ENCODE peak calls at places on chromosomes 6 and 20, in six cellular contexts. I is stomach, N is HCT116, E is upper lobe of left lung, T is endothelial cell of umbilical vein, S is GM23338. W is an unnamed sample.
A peak's percentile ranks its signal among the peaks of the same experiment; 100 is the strongest.

GRCh38 chr20:26209171-26209941 is 512.7 kb upstream of the ZNF337 start:
- DNase-seq in I (no peak), N (no peak), E (peak; percentile 21), T (no peak), S (peak; percentile 41), W (peak; percentile 67)

GRCh38 chr20:31740208-31740607 is 1.1 kb downstream of the TPX2 start:
- DNase-seq in I (no peak), N (no peak), E (no peak), T (peak; percentile 51), S (no peak), W (no peak)

GRCh38 chr6:1786455-1787108 is 176.9 kb downstream of the FOXC1 start:
- DNase-seq in I (no peak), N (no peak), E (no peak), T (peak; percentile 74), S (no peak), W (no peak)

GRCh38 chr6:43838276-43839036 is 68.4 kb downstream of the VEGFA start:
- DNase-seq in I (peak; percentile 57), N (peak; percentile 22), E (peak; percentile 79), T (peak; percentile 31), S (peak; percentile 78), W (peak; percentile 86)

GRCh38 chr6:84979541-84979940 is 215.1 kb upstream of the TBX18 start:
- DNase-seq in I (no peak), N (no peak), E (no peak), T (peak; percentile 98), S (no peak), W (no peak)

GRCh38 chr6:20916081-20916480 is 381.8 kb downstream of the CDKAL1 start:
- DNase-seq in I (no peak), N (no peak), E (no peak), T (peak; percentile 31), S (no peak), W (no peak)

GRCh38 chr20:45059022-45059728 is 41.8 kb downstream of the KCNS1 start:
- DNase-seq in I (no peak), N (no peak), E (no peak), T (no peak), S (no peak), W (no peak)

GRCh38 chr6:147077251-147077650 is 127.0 kb upstream of the STXBP5 start:
- DNase-seq in I (peak; percentile 84), N (no peak), E (peak; percentile 81), T (no peak), S (no peak), W (no peak)

GRCh38 chr6:149332602-149333311 is 15.2 kb downstream of the TAB2 start:
- DNase-seq in I (no peak), N (no peak), E (no peak), T (no peak), S (no peak), W (no peak)

GRCh38 chr6:37007340-37008043 is 2.0 kb downstream of the FGD2 start:
- DNase-seq in I (no peak), N (no peak), E (peak; percentile 45), T (no peak), S (no peak), W (no peak)

GRCh38 chr6:124197148-124197547 is 393.5 kb downstream of the NKAIN2 start:
- DNase-seq in I (no peak), N (no peak), E (no peak), T (no peak), S (peak; percentile 26), W (no peak)

GRCh38 chr20:7415427-7415826 is 524.8 kb downstream of the HAO1 start:
- DNase-seq in I (no peak), N (no peak), E (no peak), T (no peak), S (no peak), W (no peak)

GRCh38 chr6:14832427-14832826 is 413.4 kb upstream of the JARID2 start:
- DNase-seq in I (no peak), N (no peak), E (no peak), T (no peak), S (no peak), W (no peak)

GRCh38 chr20:23049201-23049932 is at the start of gene THBD:
- DNase-seq in I (peak; percentile 76), N (no peak), E (peak; percentile 88), T (peak; percentile 86), S (peak; percentile 68), W (peak; percentile 92)

GRCh38 chr20:25054995-25055629 is 2.8 kb downstream of the ACSS1 start:
- DNase-seq in I (peak; percentile 24), N (no peak), E (peak; percentile 17), T (no peak), S (no peak), W (no peak)

GRCh38 chr20:25055711-25056492 is 2.0 kb downstream of the ACSS1 start:
- DNase-seq in I (peak; percentile 32), N (no peak), E (peak; percentile 61), T (peak; percentile 9), S (no peak), W (peak; percentile 70)

GRCh38 chr20:25053207-25054132 is 4.5 kb downstream of the ACSS1 start:
- DNase-seq in I (peak; percentile 26), N (no peak), E (peak; percentile 30), T (peak; percentile 27), S (no peak), W (peak; percentile 69)

GRCh38 chr20:25052255-25053206 is 5.4 kb downstream of the ACSS1 start:
- DNase-seq in I (peak; percentile 22), N (no peak), E (peak; percentile 21), T (no peak), S (no peak), W (peak; percentile 79)

DNA sequence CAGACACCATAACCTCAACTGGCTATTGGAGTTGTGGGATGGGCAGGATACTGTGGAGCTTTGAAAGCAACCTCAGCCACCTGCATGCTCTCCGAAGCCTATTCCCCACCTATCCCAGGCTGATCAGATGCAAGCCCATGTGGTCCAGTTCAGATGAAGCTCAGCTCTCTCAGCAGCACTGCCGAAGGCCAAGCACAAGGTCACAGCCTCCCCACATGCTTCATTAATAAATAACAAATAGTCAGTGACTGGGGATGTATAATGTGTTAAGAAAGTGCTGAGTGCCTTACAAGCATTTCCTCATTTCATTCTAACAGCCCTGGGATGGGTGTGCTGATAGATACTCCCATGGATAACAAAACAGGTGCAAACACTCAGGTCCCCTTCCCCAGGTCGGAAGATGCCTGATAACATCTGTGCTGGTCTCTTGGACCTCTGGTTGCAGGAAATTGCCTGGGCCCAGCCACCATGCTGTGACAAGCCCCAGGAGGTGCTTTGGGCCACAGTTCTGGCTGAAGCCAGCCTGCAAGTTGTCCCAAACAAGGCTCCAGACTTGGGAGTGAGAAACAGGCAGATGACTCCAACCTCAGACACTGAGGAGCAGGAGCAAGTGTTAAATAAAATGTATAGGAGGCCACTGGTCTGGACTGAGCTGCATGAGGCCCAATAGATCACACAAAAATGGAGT is 3.7 kb downstream of the ACSS1 start:
- DNase-seq in I (peak; percentile 22), N (no peak), E (peak; percentile 8), T (no peak), S (no peak), W (peak; percentile 64)
- H3K4me3 ChIP-seq in I (peak overlapping the region; percentile 81), N (no peak overlapping the region), E (no peak overlapping the region), T (no peak overlapping the region), S (no peak overlapping the region), W (no peak overlapping the region)

DNA sequence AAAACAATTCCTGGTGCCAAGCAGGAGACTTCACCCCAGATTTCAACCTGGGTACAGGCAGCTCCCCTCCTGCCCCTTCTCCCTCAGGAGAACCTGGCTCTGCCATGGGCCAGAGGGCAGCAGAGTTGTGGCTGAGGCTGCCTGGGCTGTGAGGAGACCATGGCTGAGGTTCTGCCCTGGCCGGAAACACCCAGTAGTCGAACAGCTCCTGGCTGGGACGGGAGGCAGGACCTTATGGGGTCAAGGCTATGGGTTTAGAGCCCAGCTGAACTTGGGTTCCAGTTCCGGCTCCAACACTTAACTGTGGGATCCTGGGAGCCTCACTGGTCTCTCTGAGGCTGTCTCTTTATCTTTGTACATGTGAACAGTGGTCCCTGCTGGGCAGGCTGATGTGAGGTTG is 8.5 kb downstream of the C6orf132 start:
- DNase-seq in I (no peak), N (no peak), E (no peak), T (no peak), S (no peak), W (no peak)
- H3K4me1 ChIP-seq in I (peaks cover 43% of the 10 kb centered on the region), N (peaks cover 69% of the 10 kb centered on the region), E (no peaks in the 10 kb centered on the region), T (peaks cover 20% of the 10 kb centered on the region), S (peaks cover 49% of the 10 kb centered on the region), W (no peaks in the 10 kb centered on the region)

GRCh38 chr6:28585335-28585734 is 59.7 kb downstream of the GPX5 start:
- DNase-seq in I (no peak), N (no peak), E (no peak), T (no peak), S (no peak), W (no peak)

GRCh38 chr6:28586273-28586672 is 60.6 kb downstream of the GPX5 start:
- DNase-seq in I (no peak), N (no peak), E (no peak), T (no peak), S (peak; percentile 47), W (no peak)

GRCh38 chr6:28589234-28589951 is 63.7 kb downstream of the GPX5 start:
- DNase-seq in I (no peak), N (peak; percentile 96), E (no peak), T (peak; percentile 81), S (peak; percentile 97), W (no peak)

GRCh38 chr6:28587746-28588075 is 62.0 kb downstream of the GPX5 start:
- DNase-seq in I (no peak), N (no peak), E (no peak), T (no peak), S (no peak), W (no peak)

GRCh38 chr6:28587011-28587745 is 61.5 kb downstream of the GPX5 start:
- DNase-seq in I (peak; percentile 73), N (no peak), E (peak; percentile 85), T (no peak), S (peak; percentile 91), W (peak; percentile 83)
- TF ChIP-seq POLR2AphosphoS5 in I (no peak), N (no peak), E (peak; percentile 41), T (no peak), S (peak; percentile 95), W (no peak)

DNA sequence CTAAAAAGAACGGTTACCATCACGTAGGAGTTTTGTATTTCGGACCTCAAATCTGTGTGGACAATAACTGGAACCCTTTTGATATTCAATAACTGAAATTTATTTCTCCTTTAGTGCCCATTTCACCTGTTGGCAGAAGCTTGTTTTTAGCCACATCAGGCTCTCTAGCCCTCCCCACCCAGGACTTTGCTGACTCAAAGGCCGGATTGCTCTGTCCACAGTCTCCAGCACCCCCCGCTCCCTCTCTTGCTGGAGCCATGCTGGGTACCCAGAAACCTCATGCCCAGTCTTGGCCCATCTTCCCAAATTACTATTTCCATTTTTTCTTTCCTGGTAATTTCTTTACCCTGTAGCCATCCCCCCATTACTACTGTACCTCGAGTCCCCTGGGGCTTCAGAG is 55.8 kb upstream of the DUSP22 start:
- DNase-seq in I (no peak), N (no peak), E (no peak), T (no peak), S (no peak), W (no peak)
- H3K4me3 ChIP-seq in I (peak overlapping the region; percentile 24), N (no peak overlapping the region), E (no peak overlapping the region), T (no peak overlapping the region), S (no peak overlapping the region), W (peak overlapping the region; percentile 16)

W was measured in spleen.